ENCODE peak calls at places on chromosomes 16 and 17, in four cellular contexts. C is fibroblast of mammary gland, J is upper lobe of right lung, N is neural progenitor cell. M is an unnamed sample.

GRCh38 chr16:10984509-10984908 is 40.1 kb downstream of the CLEC16A start:
- DNase-seq in N (no peak), J (no peak), C (peak), M (peak)

GRCh38 chr16:814974-815373 is 14.4 kb upstream of the GNG13 start:
- DNase-seq in J (no peak), C (peak), N (no peak), M (peak)

GRCh38 chr16:2095315-2095853 is 40.3 kb downstream of the PKD1 start:
- DNase-seq in N (no peak), J (no peak), C (peak), M (peak)

GRCh38 chr17:3965123-3965800 is 1.0 kb upstream of the ATP2A3 start:
- DNase-seq in C (peak), N (peak), J (peak), M (no peak)

GRCh38 chr17:82239926-82240505 is 11.2 kb downstream of the SLC16A3 start:
- DNase-seq in J (no peak), C (no peak), N (no peak), M (peak)

GRCh38 chr17:77229786-77230435 is 89.1 kb downstream of the SEC14L1 start:
- DNase-seq in J (no peak), C (no peak), N (no peak), M (no peak)

GRCh38 chr17:64572682-64573154 is 65.9 kb downstream of the CEP95 start:
- DNase-seq in N (no peak), C (peak), J (no peak), M (peak)

GRCh38 chr16:88353232-88353631 is 29.5 kb upstream of the ZNF469 start:
- DNase-seq in J (no peak), N (no peak), C (no peak), M (no peak)

GRCh38 chr16:50624449-50624782 is 56.7 kb downstream of the SNX20 start:
- DNase-seq in J (no peak), N (no peak), C (no peak), M (no peak)

GRCh38 chr16:28915181-28915580 is 9.9 kb downstream of the RABEP2 start:
- DNase-seq in C (peak), J (no peak), N (no peak), M (peak)

GRCh38 chr16:84851192-84852127 is 31.7 kb downstream of the CRISPLD2 start:
- DNase-seq in J (no peak), C (peak), N (no peak), M (peak)

GRCh38 chr17:47629826-47630225 is 19.9 kb upstream of the KPNB1 start:
- DNase-seq in J (no peak), C (no peak), N (no peak), M (no peak)

GRCh38 chr17:750431-751037 is 1.5 kb downstream of the GEMIN4 start:
- DNase-seq in J (no peak), N (no peak), C (peak), M (peak)

GRCh38 chr16:81713796-81714195 is 65.3 kb upstream of the PLCG2 start:
- DNase-seq in J (no peak), N (no peak), C (no peak), M (no peak)

GRCh38 chr16:28136751-28137434 is 73.4 kb upstream of the GSG1L start:
- DNase-seq in C (no peak), N (peak), J (no peak), M (no peak)

GRCh38 chr16:67077871-67078270 is 31.9 kb upstream of the PHAF1 start:
- DNase-seq in J (no peak), N (no peak), C (no peak), M (no peak)

GRCh38 chr17:64354824-64355535 is 35.7 kb downstream of the PECAM1 start:
- DNase-seq in C (peak), J (peak), N (no peak), M (peak)

GRCh38 chr17:64387145-64387473 is 3.6 kb downstream of the PECAM1 start:
- DNase-seq in C (no peak), J (peak), N (no peak), M (no peak)

GRCh38 chr16:50245417-50246298 is 20.7 kb upstream of the ADCY7 start:
- DNase-seq in C (peak), J (peak), N (peak), M (peak)

GRCh38 chr17:42475853-42476252 is 17.2 kb downstream of the ATP6V0A1 start:
- DNase-seq in J (no peak), C (peak), N (no peak), M (no peak)

GRCh38 chr16:82456683-82457082 is 170.1 kb upstream of the CDH13 start:
- DNase-seq in C (peak), J (peak), N (peak), M (peak)

DNA sequence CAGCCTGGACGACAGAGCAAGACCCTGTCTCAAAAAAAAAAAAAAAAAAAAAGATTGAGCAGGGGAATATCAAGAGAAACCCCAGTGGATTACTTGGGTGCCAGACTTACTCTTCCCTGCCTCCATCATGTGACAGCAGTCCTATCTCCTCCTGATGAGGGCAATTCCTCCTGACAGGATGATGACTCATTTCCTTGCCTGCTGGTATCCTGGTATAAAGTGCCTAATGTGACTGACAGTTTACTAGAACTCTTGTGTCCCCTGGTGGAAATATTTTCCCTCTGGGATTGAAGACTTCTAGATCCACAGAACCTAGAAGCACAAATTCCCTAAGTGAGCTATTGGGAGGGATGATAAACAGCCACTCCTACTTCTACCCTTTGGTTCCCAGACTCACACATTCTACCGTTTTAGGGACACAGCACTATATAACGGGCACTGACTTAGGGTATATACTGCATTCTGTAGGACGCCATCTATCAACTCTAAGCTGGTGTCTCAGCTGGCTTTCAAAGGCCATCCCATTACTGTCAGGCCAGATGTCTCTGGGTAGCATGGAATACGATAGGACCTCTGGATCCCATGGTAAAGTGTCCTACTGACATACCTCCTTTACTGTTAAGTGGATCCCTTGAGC is 114.6 kb upstream of the MED13 start:
- DNase-seq in N (no peak), C (peak), J (no peak), M (peak)
- TF ChIP-seq CTCF in N (no peak), C (no peak), J (no peak), M (no peak)

GRCh38 chr16:22685162-22685830 is 128.7 kb upstream of the HS3ST2 start:
- DNase-seq in N (no peak), C (peak), J (no peak), M (peak)

GRCh38 chr16:22683730-22684280 is 130.2 kb upstream of the HS3ST2 start:
- DNase-seq in N (peak), J (no peak), C (no peak), M (no peak)

GRCh38 chr16:22683258-22683657 is 130.7 kb upstream of the HS3ST2 start:
- DNase-seq in J (no peak), N (no peak), C (no peak), M (no peak)

GRCh38 chr16:22687031-22687530 is 126.9 kb upstream of the HS3ST2 start:
- DNase-seq in J (no peak), C (peak), N (no peak), M (no peak)

GRCh38 chr16:22684282-22685161 is 129.4 kb upstream of the HS3ST2 start:
- DNase-seq in C (peak), J (no peak), N (no peak), M (no peak)
- H3K4me3 ChIP-seq in C (no peak), J (no peak), N (no peak), M (no peak)

GRCh38 chr17:71342726-71343125 is 778.1 kb upstream of the SOX9 start:
- DNase-seq in N (no peak), C (no peak), J (no peak), M (no peak)
- TF ChIP-seq CTCF in N (no peak), C (no peak), J (no peak), M (no peak)

GRCh38 chr16:3872216-3872895 is 8.2 kb downstream of the CREBBP start:
- DNase-seq in C (peak), J (no peak), N (peak), M (no peak)

GRCh38 chr16:3866703-3867431 is 13.6 kb downstream of the CREBBP start:
- DNase-seq in J (no peak), C (no peak), N (no peak), M (no peak)

GRCh38 chr16:3868967-3869366 is 11.5 kb downstream of the CREBBP start:
- DNase-seq in N (no peak), C (no peak), J (no peak), M (no peak)

GRCh38 chr16:3865241-3865640 is 15.3 kb downstream of the CREBBP start:
- DNase-seq in N (no peak), J (no peak), C (no peak), M (no peak)

DNA sequence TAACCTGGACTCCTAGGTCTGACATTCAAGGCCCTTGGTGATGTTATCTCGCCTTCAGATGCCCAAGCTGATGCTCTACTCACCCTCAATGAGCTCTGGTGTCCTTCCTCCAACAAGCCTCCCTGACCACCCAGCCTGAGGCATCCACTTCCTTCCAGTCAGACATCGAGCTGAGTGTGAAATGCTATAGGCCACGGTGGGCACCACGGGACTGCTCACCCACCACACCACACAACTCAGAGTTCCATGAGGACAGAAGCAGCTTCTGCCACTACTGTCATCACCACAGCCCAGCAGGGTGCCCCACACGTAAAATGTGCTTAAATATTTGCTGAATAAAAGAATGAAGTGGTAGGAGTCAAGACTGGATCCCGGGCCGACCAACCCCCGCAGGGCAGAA is 12.0 kb downstream of the CREBBP start:
- DNase-seq in C (no peak), N (no peak), J (no peak), M (no peak)
- H3K4me3 ChIP-seq in C (no peak), N (no peak), J (no peak), M (no peak)

DNA sequence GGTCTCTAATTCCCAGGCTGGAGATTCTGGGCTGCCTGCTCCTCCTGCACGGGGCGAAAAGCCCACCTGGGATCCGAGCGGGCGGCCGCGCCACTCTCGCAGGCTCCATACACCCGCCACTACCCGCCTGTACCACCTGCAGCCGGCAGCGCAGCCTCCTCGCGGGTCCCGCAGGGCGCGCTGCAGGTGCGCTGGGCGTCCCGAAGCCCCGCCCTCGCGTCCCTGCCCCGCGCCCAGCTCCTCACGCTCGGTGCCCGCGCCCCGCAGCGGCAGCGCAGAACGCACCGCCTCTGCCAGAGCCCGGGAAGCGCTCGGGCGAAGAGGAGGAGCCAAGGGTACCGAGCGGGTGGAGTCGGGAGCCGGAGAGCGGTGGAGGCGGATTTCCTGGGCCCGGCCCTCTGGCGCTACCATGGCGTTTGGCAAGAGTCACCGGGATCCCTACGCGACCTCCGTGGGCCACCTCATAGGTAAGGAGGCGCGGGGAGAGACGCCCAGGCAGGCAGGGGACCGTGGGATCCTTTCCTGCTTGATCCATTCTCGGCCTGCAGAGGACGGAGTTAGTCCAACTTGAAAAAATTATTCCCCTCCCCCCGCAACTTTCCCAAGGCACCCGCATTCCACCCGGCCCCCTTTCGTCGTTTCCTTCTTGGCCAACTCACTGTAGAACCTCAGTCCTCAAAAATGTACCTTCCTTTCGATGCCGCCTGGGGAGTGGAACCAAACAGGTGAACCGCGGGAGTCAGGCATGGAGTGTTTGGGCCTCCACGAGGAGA is at the start of gene TOM1L1:
- DNase-seq in C (peak), N (peak), J (peak), M (peak)
- TF ChIP-seq CTCF in C (no peak), N (peak), J (no peak), M (peak)